ENCODE peak calls at places on chromosomes 5 and 9, in eight cellular contexts. R is cardiac muscle cell, Q is endodermal cell, Y is adrenal gland, K is astrocyte, D is Panc1, M is gastrocnemius medialis, C is kidney epithelial cell. A is an unnamed sample. For H3K27me3, the result is how much of the 10 kb centered on the place peaks cover.

GRCh38 chr5:38734353-38734752 is 111.5 kb upstream of the OSMR start:
- DNase-seq in R (no peak), Q (peak), K (no peak), C (no peak), Y (no peak), M (no peak), D (no peak), A (peak)

GRCh38 chr9:131174681-131175239 is 49.4 kb downstream of the NUP214 start:
- DNase-seq in R (no peak), K (no peak), Y (no peak), M (no peak), C (no peak), Q (no peak), D (no peak), A (no peak)

GRCh38 chr5:28468121-28468520 is 1429.7 kb upstream of the CDH9 start:
- DNase-seq in Y (no peak), R (peak), D (no peak), C (no peak), M (no peak), Q (no peak), K (no peak), A (no peak)

GRCh38 chr9:90642570-90643539 is at the start of gene DIRAS2:
- DNase-seq in M (no peak), K (peak), C (peak), Q (peak), R (peak), D (no peak), Y (peak), A (peak)

GRCh38 chr5:149135536-149136201 is 5.6 kb upstream of the ABLIM3 start:
- DNase-seq in M (no peak), Y (no peak), Q (no peak), R (peak), C (no peak), K (peak), D (no peak), A (no peak)

GRCh38 chr5:54215233-54215736 is 95.1 kb downstream of the ARL15 start:
- DNase-seq in K (no peak), R (no peak), D (no peak), Q (peak), C (no peak), M (no peak), Y (no peak), A (no peak)

GRCh38 chr9:14298607-14299022 is 15.3 kb downstream of the NFIB start:
- DNase-seq in D (no peak), M (no peak), C (no peak), Q (no peak), Y (no peak), K (no peak), R (no peak), A (no peak)

GRCh38 chr5:69086206-69086605 is 7.6 kb upstream of the SLC30A5 start:
- DNase-seq in K (no peak), R (no peak), M (no peak), Y (no peak), Q (no peak), D (no peak), C (no peak), A (no peak)

GRCh38 chr9:78601957-78602565 is 305.1 kb downstream of the PSAT1 start:
- DNase-seq in Q (peak), M (no peak), C (no peak), D (peak), K (peak), R (peak), Y (peak), A (no peak)

DNA sequence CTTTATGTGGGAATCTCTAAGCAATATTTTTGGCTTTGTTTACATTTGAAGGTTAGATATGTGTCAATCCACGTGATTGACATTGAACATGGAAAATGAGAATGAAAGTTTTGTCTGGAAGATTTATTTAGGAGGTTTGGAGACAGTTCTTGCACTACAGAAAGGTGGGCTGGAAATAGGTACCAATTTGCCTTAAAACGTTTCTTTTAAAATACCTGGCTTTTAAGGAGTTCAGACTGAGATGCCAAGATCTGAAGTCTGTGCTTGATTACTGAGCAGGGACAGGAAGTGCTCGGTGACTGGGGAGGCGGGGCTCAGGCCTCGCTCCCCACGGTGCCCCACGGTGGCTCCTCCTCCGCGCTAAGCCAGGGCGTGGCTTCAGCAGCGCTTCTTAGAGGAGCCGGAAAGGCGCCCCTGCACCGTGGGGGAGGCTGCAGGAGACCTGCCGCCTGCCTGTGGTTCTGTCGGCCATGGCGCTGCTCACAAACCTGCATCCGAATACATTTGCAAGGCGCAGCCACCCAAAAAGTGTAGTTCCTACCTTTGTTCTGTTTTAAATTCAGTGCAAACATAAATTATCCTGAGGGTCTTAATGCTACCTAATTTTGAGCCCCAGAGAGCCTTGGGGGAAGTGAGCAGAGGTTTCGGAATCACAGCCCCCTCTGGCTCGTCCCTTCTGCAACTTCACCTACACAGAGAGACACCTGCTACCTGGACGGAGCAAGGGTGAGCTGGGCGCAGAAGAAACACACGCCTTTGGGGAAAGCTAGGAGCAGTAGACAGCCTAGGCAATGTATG is 49.2 kb downstream of the USP20 start:
- DNase-seq in M (peak), Y (peak), K (peak), Q (peak), C (peak), R (peak), D (no peak), A (peak)
- H3K4me3 ChIP-seq in M (peak), Y (peak), K (no peak), Q (peak), C (peak), R (peak), D (no peak), A (peak)

GRCh38 chr9:31415184-31415583 is 969.3 kb upstream of the ACO1 start:
- DNase-seq in Y (no peak), C (no peak), M (no peak), K (no peak), D (no peak), R (no peak), Q (no peak), A (no peak)

GRCh38 chr9:31412081-31412480 is 972.4 kb upstream of the ACO1 start:
- DNase-seq in M (no peak), R (no peak), C (no peak), Q (no peak), D (no peak), K (no peak), Y (no peak), A (no peak)
- H3K27me3 ChIP-seq in M (under half), R (under half), C (under half), Q (under half), D (under half), K (under half), Y (under half), A (under half)

GRCh38 chr5:32710335-32710858 is 724 bp upstream of the NPR3 start:
- DNase-seq in K (no peak), Q (peak), Y (peak), C (no peak), R (no peak), M (no peak), D (no peak), A (peak)

GRCh38 chr5:32710859-32711692 is at the start of gene NPR3:
- DNase-seq in D (no peak), Q (no peak), M (no peak), Y (peak), K (no peak), R (peak), C (no peak), A (peak)

GRCh38 chr5:32712463-32713395 is 1.6 kb downstream of the NPR3 start:
- DNase-seq in Q (peak), R (peak), M (no peak), K (no peak), Y (no peak), C (no peak), D (no peak), A (peak)

GRCh38 chr5:32713396-32714381 is 2.6 kb downstream of the NPR3 start:
- DNase-seq in D (no peak), Y (peak), R (peak), M (no peak), Q (peak), C (no peak), K (no peak), A (peak)

GRCh38 chr5:32711693-32712462 is 757 bp downstream of the NPR3 start:
- DNase-seq in C (no peak), R (peak), D (no peak), Q (peak), Y (peak), K (peak), M (no peak), A (peak)
- H3K4me3 ChIP-seq in C (peak), R (no peak), D (peak), Q (peak), Y (peak), K (peak), M (peak), A (peak)

GRCh38 chr9:136902259-136902821 is 16.0 kb downstream of the TRAF2 start:
- DNase-seq in K (peak), Q (no peak), D (no peak), C (peak), Y (peak), R (peak), M (peak), A (peak)
- H3K27me3 ChIP-seq in K (under half), Q (under half), D (under half), C (under half), Y (under half), R (under half), M (under half), A (under half)

GRCh38 chr5:166505546-166505945 is 1785.9 kb upstream of the WWC1 start:
- DNase-seq in K (no peak), Q (no peak), C (no peak), R (peak), D (no peak), M (no peak), Y (no peak), A (no peak)
- H3K4me3 ChIP-seq in K (no peak), Q (no peak), C (no peak), R (no peak), D (no peak), M (no peak), Y (no peak), A (no peak)

GRCh38 chr9:135765416-135765815 is 63.4 kb downstream of the KCNT1 start:
- DNase-seq in M (no peak), K (no peak), R (no peak), D (no peak), C (no peak), Q (no peak), Y (no peak), A (no peak)
- H3K27me3 ChIP-seq in M (under half), K (under half), R (under half), D (under half), C (under half), Q (under half), Y (under half), A (under half)

GRCh38 chr5:134524826-134525686 is at the start of gene JADE2:
- DNase-seq in Q (peak), M (peak), C (no peak), K (peak), D (no peak), R (peak), Y (peak), A (peak)

GRCh38 chr5:134524219-134524825 is 1.1 kb upstream of the JADE2 start:
- DNase-seq in K (peak), D (no peak), Q (peak), R (peak), Y (peak), C (no peak), M (peak), A (peak)

GRCh38 chr5:134526483-134527155 is 1.1 kb downstream of the JADE2 start:
- DNase-seq in R (peak), M (peak), K (peak), Y (peak), C (no peak), Q (peak), D (no peak), A (peak)

GRCh38 chr5:134527156-134527960 is 1.9 kb downstream of the JADE2 start:
- DNase-seq in D (no peak), K (peak), R (peak), Q (peak), M (peak), C (peak), Y (peak), A (peak)

GRCh38 chr5:134525687-134526482 is 415 bp downstream of the JADE2 start:
- DNase-seq in M (peak), C (no peak), K (peak), Y (peak), Q (peak), R (peak), D (no peak), A (peak)
- H3K4me3 ChIP-seq in M (peak), C (peak), K (peak), Y (peak), Q (peak), R (peak), D (peak), A (peak)

DNA sequence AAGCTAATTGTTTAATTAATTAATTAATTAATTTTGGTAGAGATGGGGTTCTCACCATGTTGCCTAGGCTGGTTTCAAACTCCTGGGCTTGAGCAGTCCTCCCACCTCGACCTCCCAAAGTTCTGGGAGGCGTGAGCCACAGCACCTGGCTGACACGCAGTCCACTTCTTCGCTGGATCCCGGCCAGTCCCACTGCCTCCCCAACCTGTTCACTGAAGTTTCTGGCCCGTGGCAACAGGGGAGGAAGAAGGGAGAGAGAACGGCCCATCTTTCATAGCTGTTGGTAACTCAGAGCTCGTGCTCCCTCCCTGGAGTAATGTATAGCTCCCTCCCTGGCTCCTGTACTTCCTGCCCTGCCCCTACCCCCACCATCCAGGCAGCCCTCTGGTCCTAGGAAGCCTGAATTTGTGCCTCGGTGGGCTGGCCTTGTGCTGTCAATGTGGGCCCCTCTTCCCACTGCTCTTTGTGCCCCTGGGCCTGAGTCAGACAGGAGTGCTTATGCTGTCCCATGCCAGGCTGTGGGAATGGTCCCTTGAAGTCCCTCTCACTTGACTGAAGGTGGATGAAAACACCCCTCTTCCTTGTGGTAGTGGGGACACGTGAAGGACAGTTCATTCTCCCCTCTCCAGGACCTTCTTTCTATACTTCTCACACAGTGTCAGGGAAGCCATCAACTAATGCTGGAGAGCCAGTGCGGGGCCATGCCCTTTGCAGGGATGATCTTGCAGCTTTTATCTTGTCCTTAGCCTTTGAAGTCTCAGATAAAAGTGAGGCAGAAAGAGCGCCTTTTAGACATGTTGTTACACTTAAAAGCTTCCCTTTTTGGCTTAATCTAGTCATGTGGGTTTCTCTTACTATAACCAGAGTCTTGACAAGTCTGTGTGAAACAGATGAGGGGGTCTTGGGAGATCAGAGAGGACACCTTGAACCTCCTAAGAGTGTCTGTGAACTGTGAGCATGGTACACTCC is 38.1 kb downstream of the ANGPTL2 start:
- DNase-seq in K (no peak), C (no peak), D (no peak), R (no peak), Y (no peak), M (no peak), Q (no peak), A (no peak)
- H3K27me3 ChIP-seq in K (under half), C (under half), D (under half), R (under half), Y (under half), M (under half), Q (under half), A (under half)

GRCh38 chr9:136437430-136437829 is 2.2 kb downstream of the INPP5E start:
- DNase-seq in Q (no peak), M (no peak), R (peak), Y (no peak), C (no peak), K (peak), D (no peak), A (no peak)
- H3K4me3 ChIP-seq in Q (peak), M (peak), R (peak), Y (no peak), C (no peak), K (peak), D (peak), A (peak)